ENCODE peak calls at places on chromosomes 2 and 18, in four cellular contexts. One of them, this sample, is unnamed.

GRCh38 chr2:138846216-138846821 is 66.1 kb upstream of the NXPH2 start:
- DNase-seq in SJSA1: peak; percentile 16
- DNase-seq in fibroblast of lung: peak; percentile 31
- DNase-seq in left ventricle myocardium inferior: no peak
- DNase-seq in this sample: no peak

GRCh38 chr18:24397131-24397693 is 412 bp downstream of the OSBPL1A start:
- DNase-seq in SJSA1: no peak
- DNase-seq in fibroblast of lung: peak; percentile 85
- DNase-seq in left ventricle myocardium inferior: no peak
- DNase-seq in this sample: peak; percentile 87

GRCh38 chr18:43888601-43889000 is 611.3 kb upstream of the SYT4 start:
- DNase-seq in fibroblast of lung: peak; percentile 65
- DNase-seq in SJSA1: no peak
- DNase-seq in left ventricle myocardium inferior: no peak
- DNase-seq in this sample: no peak

GRCh38 chr2:100767224-100767653 is 52.7 kb upstream of the NPAS2 start:
- DNase-seq in left ventricle myocardium inferior: no peak
- DNase-seq in SJSA1: peak; percentile 57
- DNase-seq in fibroblast of lung: peak; percentile 43
- DNase-seq in this sample: no peak

GRCh38 chr18:51523671-51524070 is 326.2 kb upstream of the MEX3C start:
- DNase-seq in left ventricle myocardium inferior: no peak
- DNase-seq in SJSA1: no peak
- DNase-seq in fibroblast of lung: no peak
- DNase-seq in this sample: no peak

GRCh38 chr2:111209045-111209514 is 88.4 kb downstream of the BCL2L11 start:
- DNase-seq in fibroblast of lung: peak; percentile 50
- DNase-seq in left ventricle myocardium inferior: no peak
- DNase-seq in SJSA1: peak; percentile 36
- DNase-seq in this sample: no peak

GRCh38 chr2:769771-770170 is 92.6 kb upstream of the TMEM18 start:
- DNase-seq in SJSA1: peak; percentile 63
- DNase-seq in left ventricle myocardium inferior: no peak
- DNase-seq in fibroblast of lung: no peak
- DNase-seq in this sample: no peak

GRCh38 chr2:72236445-72237067 is 88.9 kb upstream of the CYP26B1 start:
- DNase-seq in SJSA1: peak; percentile 48
- DNase-seq in fibroblast of lung: peak; percentile 70
- DNase-seq in left ventricle myocardium inferior: no peak
- DNase-seq in this sample: peak; percentile 48

GRCh38 chr2:38875576-38876367 is at the start of the genes DHX57 and MORN2:
- DNase-seq in SJSA1: peak; percentile 76
- DNase-seq in left ventricle myocardium inferior: peak; percentile 88
- DNase-seq in fibroblast of lung: peak; percentile 79
- DNase-seq in this sample: peak; percentile 92

GRCh38 chr18:6885992-6886823 is 156.7 kb downstream of the ARHGAP28 start:
- DNase-seq in left ventricle myocardium inferior: no peak
- DNase-seq in SJSA1: peak; percentile 26
- DNase-seq in fibroblast of lung: peak; percentile 76
- DNase-seq in this sample: peak; percentile 79

GRCh38 chr2:144409241-144409640 is 110.7 kb downstream of the ZEB2 start:
- DNase-seq in fibroblast of lung: no peak
- DNase-seq in SJSA1: no peak
- DNase-seq in left ventricle myocardium inferior: no peak
- DNase-seq in this sample: no peak

GRCh38 chr2:159635006-159635746 is 18.8 kb upstream of the BAZ2B start:
- DNase-seq in SJSA1: no peak
- DNase-seq in fibroblast of lung: no peak
- DNase-seq in left ventricle myocardium inferior: no peak
- DNase-seq in this sample: no peak

GRCh38 chr2:85953476-85953875 is 64.7 kb upstream of the ST3GAL5 start:
- DNase-seq in SJSA1: no peak
- DNase-seq in left ventricle myocardium inferior: no peak
- DNase-seq in fibroblast of lung: no peak
- DNase-seq in this sample: no peak

GRCh38 chr2:67394734-67395133 is 2.4 kb upstream of the ETAA1 start:
- DNase-seq in fibroblast of lung: peak; percentile 56
- DNase-seq in left ventricle myocardium inferior: no peak
- DNase-seq in SJSA1: peak; percentile 76
- DNase-seq in this sample: peak; percentile 59

GRCh38 chr2:207813942-207814341 is 44.2 kb upstream of the FZD5 start:
- DNase-seq in fibroblast of lung: no peak
- DNase-seq in SJSA1: no peak
- DNase-seq in left ventricle myocardium inferior: no peak
- DNase-seq in this sample: no peak

GRCh38 chr2:138536740-138537139 is 35.2 kb downstream of the SPOPL start:
- DNase-seq in SJSA1: no peak
- DNase-seq in left ventricle myocardium inferior: no peak
- DNase-seq in fibroblast of lung: no peak
- DNase-seq in this sample: no peak

GRCh38 chr2:119756837-119757236 is 2.9 kb upstream of the PTPN4 start:
- DNase-seq in fibroblast of lung: peak; percentile 97
- DNase-seq in SJSA1: no peak
- DNase-seq in left ventricle myocardium inferior: peak; percentile 47
- DNase-seq in this sample: peak; percentile 90

GRCh38 chr2:15984367-15985255 is 44.3 kb downstream of the MYCN start:
- DNase-seq in left ventricle myocardium inferior: peak; percentile 22
- DNase-seq in fibroblast of lung: no peak
- DNase-seq in SJSA1: no peak
- DNase-seq in this sample: no peak

GRCh38 chr2:63765117-63765516 is 76.6 kb upstream of the UGP2 start:
- DNase-seq in fibroblast of lung: no peak
- DNase-seq in left ventricle myocardium inferior: no peak
- DNase-seq in SJSA1: no peak
- DNase-seq in this sample: no peak

GRCh38 chr18:28588884-28589549 is 412.1 kb upstream of the CDH2 start:
- DNase-seq in SJSA1: no peak
- DNase-seq in fibroblast of lung: no peak
- DNase-seq in left ventricle myocardium inferior: no peak
- DNase-seq in this sample: no peak

GRCh38 chr18:39274535-39274934 is 1708.9 kb upstream of the CELF4 start:
- DNase-seq in left ventricle myocardium inferior: no peak
- DNase-seq in fibroblast of lung: peak; percentile 49
- DNase-seq in SJSA1: no peak
- DNase-seq in this sample: no peak

GRCh38 chr2:55364189-55365055 is 55.2 kb downstream of the CCDC88A start:
- DNase-seq in left ventricle myocardium inferior: no peak
- DNase-seq in SJSA1: peak; percentile 46
- DNase-seq in fibroblast of lung: peak; percentile 99
- DNase-seq in this sample: peak; percentile 60

GRCh38 chr2:10258726-10259125 is 44.0 kb upstream of the HPCAL1 start:
- DNase-seq in SJSA1: no peak
- DNase-seq in fibroblast of lung: no peak
- DNase-seq in left ventricle myocardium inferior: peak; percentile 1
- DNase-seq in this sample: no peak

GRCh38 chr18:62939433-62939832 is 224.1 kb downstream of the PHLPP1 start:
- DNase-seq in left ventricle myocardium inferior: no peak
- DNase-seq in fibroblast of lung: no peak
- DNase-seq in SJSA1: no peak
- DNase-seq in this sample: no peak

GRCh38 chr2:233039217-233040173 is 7.0 kb downstream of the NEU2 start:
- DNase-seq in fibroblast of lung: no peak
- DNase-seq in left ventricle myocardium inferior: no peak
- DNase-seq in SJSA1: no peak
- DNase-seq in this sample: no peak

GRCh38 chr2:220269421-220269820 is 642.0 kb downstream of the SLC4A3 start:
- DNase-seq in fibroblast of lung: no peak
- DNase-seq in left ventricle myocardium inferior: no peak
- DNase-seq in SJSA1: no peak
- DNase-seq in this sample: no peak

GRCh38 chr2:190205643-190206042 is 114.0 kb downstream of the HIBCH start:
- DNase-seq in fibroblast of lung: peak; percentile 31
- DNase-seq in left ventricle myocardium inferior: no peak
- DNase-seq in SJSA1: no peak
- DNase-seq in this sample: no peak

GRCh38 chr2:200860092-200860795 is 4.2 kb downstream of the CLK1 start:
- DNase-seq in left ventricle myocardium inferior: no peak
- DNase-seq in fibroblast of lung: peak; percentile 43
- DNase-seq in SJSA1: no peak
- DNase-seq in this sample: peak; percentile 74

GRCh38 chr2:66575625-66576371 is 140.9 kb downstream of the MEIS1 start:
- DNase-seq in fibroblast of lung: peak; percentile 73
- DNase-seq in SJSA1: no peak
- DNase-seq in left ventricle myocardium inferior: peak; percentile 19
- DNase-seq in this sample: peak; percentile 70

GRCh38 chr2:177617849-177618248 is 225.3 kb downstream of the AGPS start:
- DNase-seq in fibroblast of lung: no peak
- DNase-seq in left ventricle myocardium inferior: no peak
- DNase-seq in SJSA1: no peak
- DNase-seq in this sample: no peak

GRCh38 chr2:198638579-198638978 is 819.2 kb downstream of the SATB2 start:
- DNase-seq in left ventricle myocardium inferior: no peak
- DNase-seq in SJSA1: no peak
- DNase-seq in fibroblast of lung: no peak
- DNase-seq in this sample: no peak

GRCh38 chr18:63299837-63300787 is 19.5 kb downstream of the BCL2 start:
- DNase-seq in left ventricle myocardium inferior: no peak
- DNase-seq in fibroblast of lung: no peak
- DNase-seq in SJSA1: no peak
- DNase-seq in this sample: no peak

DNA sequence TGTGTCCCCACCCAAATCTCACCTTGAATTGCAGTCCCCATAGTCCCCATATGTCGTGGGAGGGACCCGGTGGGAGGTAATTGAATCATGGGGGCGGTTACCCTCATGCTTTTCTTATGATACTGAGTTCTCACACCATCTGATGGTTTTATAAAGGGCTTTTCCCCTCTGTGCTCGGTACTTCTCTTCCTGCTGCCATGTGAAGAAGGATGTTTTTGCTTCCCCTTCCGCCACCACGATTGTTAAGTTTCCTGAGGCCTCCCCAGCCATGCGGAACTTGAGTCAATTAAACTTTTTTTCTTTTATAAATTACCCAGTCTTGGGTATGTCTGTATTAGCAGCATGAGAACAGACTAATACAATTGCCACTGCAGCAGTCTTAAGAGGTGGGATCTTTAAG is 134.9 kb downstream of the LTBP1 start:
- DNase-seq in fibroblast of lung: no peak
- DNase-seq in left ventricle myocardium inferior: no peak
- DNase-seq in SJSA1: no peak
- DNase-seq in this sample: no peak
- H3K36me3 ChIP-seq in fibroblast of lung: no peaks in the 10 kb centered on the region
- H3K36me3 ChIP-seq in left ventricle myocardium inferior: no peaks in the 10 kb centered on the region
- H3K36me3 ChIP-seq in SJSA1: no peaks in the 10 kb centered on the region
- H3K36me3 ChIP-seq in this sample: no peaks in the 10 kb centered on the region

DNA sequence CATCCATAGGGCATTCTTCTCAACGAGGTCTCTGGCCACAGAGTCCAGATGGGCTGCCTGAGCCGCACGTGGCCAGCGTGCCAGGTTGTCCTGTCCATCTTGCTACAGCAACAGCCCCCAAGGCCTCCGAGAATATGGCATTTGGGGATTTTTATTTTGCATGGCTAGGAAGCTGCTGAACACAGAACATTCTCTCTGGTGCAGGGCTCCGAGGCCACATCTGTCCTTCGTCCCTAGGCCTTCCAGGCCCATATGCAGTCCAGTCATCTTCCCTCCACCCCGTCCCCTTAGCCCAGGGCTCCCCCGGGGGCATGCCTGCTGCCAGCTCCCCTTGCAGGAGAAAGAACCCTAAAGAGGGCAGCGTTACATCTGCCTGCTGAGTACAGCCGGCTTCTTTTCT is 2.3 kb downstream of the HDAC4 start:
- DNase-seq in left ventricle myocardium inferior: no peak
- DNase-seq in SJSA1: no peak
- DNase-seq in fibroblast of lung: no peak
- DNase-seq in this sample: no peak
- H3K4me3 ChIP-seq in left ventricle myocardium inferior: peak overlapping the region; percentile 83
- H3K4me3 ChIP-seq in SJSA1: no peak overlapping the region
- H3K4me3 ChIP-seq in fibroblast of lung: no peak overlapping the region
- H3K4me3 ChIP-seq in this sample: no peak overlapping the region

GRCh38 chr2:143333847-143334246 is 204.6 kb downstream of the ARHGAP15 start:
- DNase-seq in left ventricle myocardium inferior: no peak
- DNase-seq in SJSA1: no peak
- DNase-seq in fibroblast of lung: no peak
- DNase-seq in this sample: no peak
- H3K36me3 ChIP-seq in left ventricle myocardium inferior: no peaks in the 10 kb centered on the region
- H3K36me3 ChIP-seq in SJSA1: no peaks in the 10 kb centered on the region
- H3K36me3 ChIP-seq in fibroblast of lung: no peaks in the 10 kb centered on the region
- H3K36me3 ChIP-seq in this sample: no peaks in the 10 kb centered on the region

GRCh38 chr2:223612501-223612900 is 10.3 kb upstream of the SCG2 start:
- DNase-seq in fibroblast of lung: no peak
- DNase-seq in SJSA1: no peak
- DNase-seq in left ventricle myocardium inferior: no peak
- DNase-seq in this sample: no peak
- H3K4me3 ChIP-seq in fibroblast of lung: peak overlapping the region; percentile 47
- H3K4me3 ChIP-seq in SJSA1: peak overlapping the region; percentile 13
- H3K4me3 ChIP-seq in left ventricle myocardium inferior: peak overlapping the region; percentile 54
- H3K4me3 ChIP-seq in this sample: no peak overlapping the region

GRCh38 chr2:97656905-97657587 is 6.8 kb downstream of the ACTR1B start:
- DNase-seq in fibroblast of lung: no peak
- DNase-seq in SJSA1: no peak
- DNase-seq in left ventricle myocardium inferior: no peak
- DNase-seq in this sample: no peak
- H3K36me3 ChIP-seq in fibroblast of lung: peaks cover 37% of the 10 kb centered on the region
- H3K36me3 ChIP-seq in SJSA1: peaks cover 55% of the 10 kb centered on the region
- H3K36me3 ChIP-seq in left ventricle myocardium inferior: peaks cover 51% of the 10 kb centered on the region
- H3K36me3 ChIP-seq in this sample: peaks cover 41% of the 10 kb centered on the region